ENCODE peak calls at places on chromosomes 4 and X, in four cellular contexts. S is adrenal gland, A is A549, G is ovary. O is an unnamed sample.
A peak's percentile ranks its signal among the peaks of the same experiment; 100 is the strongest.

GRCh38 chrX:134933911-134934310 is 56.9 kb upstream of the SMIM10 start:
- DNase-seq in S (no peak), G (no peak), A (no peak), O (no peak)

GRCh38 chrX:134524181-134524580 is 64.2 kb downstream of the HPRT1 start:
- DNase-seq in S (no peak), A (no peak), G (peak; percentile 51), O (no peak)

GRCh38 chr4:16692021-16692420 is 206.4 kb downstream of the LDB2 start:
- DNase-seq in G (no peak), S (no peak), A (no peak), O (no peak)

GRCh38 chr4:153757407-153757806 is 2.4 kb downstream of the RNF175 start:
- DNase-seq in A (no peak), G (no peak), S (no peak), O (no peak)

GRCh38 chrX:120839506-120839905 is 36.2 kb downstream of the CT47B1 start:
- DNase-seq in A (peak; percentile 5), S (no peak), G (no peak), O (no peak)

GRCh38 chr4:140152760-140153418 is 1.1 kb downstream of the MAML3 start:
- DNase-seq in G (peak; percentile 75), S (peak; percentile 85), A (no peak), O (peak; percentile 69)

GRCh38 chrX:110915120-110915519 is 119.5 kb upstream of the CHRDL1 start:
- DNase-seq in G (no peak), S (no peak), A (no peak), O (no peak)

GRCh38 chrX:132875705-132876508 is 82.5 kb downstream of the HS6ST2 start:
- DNase-seq in A (no peak), G (no peak), S (no peak), O (no peak)

GRCh38 chr4:81136161-81136910 is 78.7 kb downstream of the PRKG2 start:
- DNase-seq in G (no peak), S (no peak), A (no peak), O (no peak)

GRCh38 chr4:123390846-123391456 is 5.6 kb upstream of the SPRY1 start:
- DNase-seq in S (no peak), A (peak; percentile 5), G (no peak), O (no peak)

GRCh38 chr4:10157478-10158354 is 41.1 kb upstream of the WDR1 start:
- DNase-seq in A (peak; percentile 67), S (peak; percentile 84), G (peak; percentile 35), O (peak; percentile 36)

GRCh38 chrX:110284159-110284558 is 33.7 kb downstream of the AMMECR1 start:
- DNase-seq in A (peak; percentile 58), G (no peak), S (no peak), O (no peak)

GRCh38 chr4:81988178-81988577 is 385.6 kb downstream of the HNRNPD start:
- DNase-seq in G (no peak), S (no peak), A (no peak), O (no peak)

GRCh38 chr4:119746951-119747350 is 118.3 kb upstream of the PDE5A start:
- DNase-seq in A (no peak), S (no peak), G (no peak), O (no peak)

GRCh38 chr4:151000747-151001429 is 14.2 kb downstream of the LRBA start:
- DNase-seq in S (no peak), G (no peak), A (no peak), O (no peak)

GRCh38 chr4:124839786-124840390 is 127.4 kb upstream of the ANKRD50 start:
- DNase-seq in G (no peak), S (no peak), A (peak; percentile 4), O (no peak)

GRCh38 chr4:168630445-168631187 is 133.8 kb downstream of the PALLD start:
- DNase-seq in A (peak; percentile 57), S (no peak), G (no peak), O (no peak)

GRCh38 chrX:18075603-18076002 is 145.1 kb downstream of the BEND2 start:
- DNase-seq in S (no peak), G (no peak), A (no peak), O (no peak)

GRCh38 chrX:119757979-119758681 is at the start of gene SOWAHD:
- DNase-seq in S (no peak), G (peak; percentile 33), A (peak; percentile 21), O (peak; percentile 50)

GRCh38 chrX:19683817-19684216 is 168.5 kb upstream of the MAP3K15 start:
- DNase-seq in S (no peak), G (no peak), A (no peak), O (no peak)

GRCh38 chrX:11770320-11770719 is 12.3 kb downstream of the MSL3 start:
- DNase-seq in S (peak; percentile 62), G (peak; percentile 31), A (peak; percentile 69), O (no peak)

GRCh38 chrX:10755477-10756334 is 135.3 kb upstream of the MID1 start:
- DNase-seq in A (peak; percentile 45), G (no peak), S (no peak), O (no peak)

GRCh38 chr4:7956306-7957112 is 16.8 kb upstream of the AFAP1 start:
- DNase-seq in A (peak; percentile 48), S (peak; percentile 81), G (no peak), O (no peak)

GRCh38 chrX:47145408-47146120 is 543 bp downstream of the RBM10 start:
- DNase-seq in S (no peak), A (no peak), G (no peak), O (no peak)

GRCh38 chr4:74291468-74291867 is 16.8 kb upstream of the EPGN start:
- DNase-seq in S (no peak), G (no peak), A (no peak), O (no peak)

GRCh38 chr4:52915730-52916129 is 53.6 kb downstream of the RASL11B start:
- DNase-seq in A (no peak), G (no peak), S (no peak), O (no peak)

GRCh38 chrX:5957506-5957905 is 271.2 kb downstream of the NLGN4X start:
- DNase-seq in S (no peak), G (no peak), A (no peak), O (no peak)

GRCh38 chrX:103919336-103919682 is 43.1 kb upstream of the TMSB15B start:
- DNase-seq in A (peak; percentile 72), S (no peak), G (no peak), O (no peak)

GRCh38 chrX:3166670-3167455 is 125.6 kb downstream of the ARSF start:
- DNase-seq in G (no peak), S (no peak), A (no peak), O (no peak)

GRCh38 chrX:46268429-46268828 is 276.8 kb downstream of the ZNF674 start:
- DNase-seq in A (peak; percentile 77), S (no peak), G (no peak), O (no peak)

GRCh38 chr4:76224193-76224592 is 10.6 kb upstream of the SCARB2 start:
- DNase-seq in A (no peak), G (no peak), S (no peak), O (no peak)

GRCh38 chr4:88012652-88013051 is 5.2 kb downstream of the PKD2 start:
- DNase-seq in G (no peak), A (no peak), S (no peak), O (no peak)

GRCh38 chr4:127782275-127783025 is at the start of gene HSPA4L:
- DNase-seq in S (peak; percentile 87), A (peak; percentile 72), G (peak; percentile 76), O (peak; percentile 68)
- TF ChIP-seq POLR2A in S (peak; percentile 99), A (peak; percentile 78), G (peak; percentile 82), O (peak; percentile 90)

GRCh38 chr4:1656132-1656531 is 28.0 kb downstream of the FAM53A start:
- DNase-seq in S (no peak), G (no peak), A (no peak), O (no peak)
- H3K9me3 ChIP-seq in S (no peaks in the 10 kb centered on the region), G (no peaks in the 10 kb centered on the region), A (no peaks in the 10 kb centered on the region), O (no peaks in the 10 kb centered on the region)

GRCh38 chr4:1347410-1347864 is 429 bp downstream of the UVSSA start:
- DNase-seq in G (peak; percentile 82), A (peak; percentile 49), S (peak; percentile 93), O (peak; percentile 77)
- TF ChIP-seq POLR2A in G (no peak), A (peak; percentile 1), S (peak; percentile 91), O (peak; percentile 72)

GRCh38 chr4:33390977-33391376 is 2670.8 kb downstream of the PCDH7 start:
- DNase-seq in A (no peak), G (no peak), S (no peak), O (no peak)

GRCh38 chr4:33400504-33400903 is 2680.3 kb downstream of the PCDH7 start:
- DNase-seq in A (no peak), S (no peak), G (no peak), O (no peak)

DNA sequence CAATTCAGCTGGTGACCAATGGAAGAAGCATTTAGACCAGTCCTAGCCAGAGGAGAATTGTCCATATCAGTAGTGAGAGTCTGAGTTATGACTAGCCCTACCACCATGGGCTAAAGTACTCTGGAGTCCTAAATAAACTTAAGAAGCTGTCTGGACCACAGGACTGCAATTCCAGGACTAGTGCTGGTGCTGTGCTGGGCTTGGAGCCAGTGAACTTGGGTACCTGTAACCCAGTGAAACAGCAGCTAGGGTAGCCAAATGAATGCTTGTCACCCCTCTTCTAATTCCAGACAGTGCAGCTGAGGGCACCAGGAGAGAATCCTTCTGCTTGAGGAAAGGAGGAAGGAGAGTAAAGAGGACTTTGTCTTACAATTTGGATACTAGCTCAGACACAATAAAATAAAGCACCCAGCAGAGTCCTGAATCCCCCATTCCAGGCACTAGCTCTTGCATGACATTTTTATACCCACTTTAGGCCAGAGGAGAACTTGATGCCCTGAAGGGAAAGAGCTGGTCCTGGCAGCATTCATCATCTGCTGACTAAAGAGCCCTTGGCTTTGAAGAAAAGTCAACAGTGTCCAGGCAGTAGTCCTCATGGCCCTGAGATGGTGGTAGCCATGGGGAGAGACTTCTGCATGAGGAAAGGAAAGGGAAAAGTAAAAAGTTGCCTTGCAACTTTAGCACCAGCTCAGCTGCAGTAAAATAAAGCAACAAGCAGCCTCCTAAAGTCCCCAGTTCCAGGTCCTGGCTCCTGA is 2675.7 kb downstream of the PCDH7 start:
- DNase-seq in A (no peak), S (no peak), G (no peak), O (no peak)
- H3K9me3 ChIP-seq in A (no peaks in the 10 kb centered on the region), S (no peaks in the 10 kb centered on the region), G (no peaks in the 10 kb centered on the region), O (no peaks in the 10 kb centered on the region)

DNA sequence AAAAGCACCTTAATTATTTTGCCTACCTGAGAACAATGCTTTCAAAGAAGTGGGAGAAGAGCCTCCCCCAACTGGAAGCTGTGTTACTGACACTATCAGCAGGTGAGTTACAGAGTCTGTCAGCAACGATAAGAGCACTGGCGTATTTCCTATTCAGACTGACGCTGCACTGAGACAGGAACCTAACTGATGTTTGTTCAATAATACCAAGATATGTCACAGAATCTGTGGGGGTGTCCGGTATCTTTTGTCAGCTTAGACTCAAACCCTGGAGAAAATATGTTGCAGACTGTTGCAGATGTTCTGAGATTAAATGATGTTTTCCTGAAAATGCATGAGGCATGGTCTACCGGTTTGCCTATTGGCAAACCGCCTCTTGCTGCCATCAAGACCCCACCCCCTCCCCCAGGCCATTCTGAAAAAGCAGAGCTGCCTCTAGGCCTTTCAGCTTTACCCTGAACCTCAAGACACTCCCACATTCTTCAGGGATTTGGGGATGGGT is 115.2 kb upstream of the KIT start:
- DNase-seq in G (no peak), S (no peak), A (no peak), O (no peak)
- TF ChIP-seq POLR2A in G (no peak), S (no peak), A (no peak), O (no peak)